ENCODE peak calls at places on chromosome 14, in six cellular contexts. One of them, this sample, is unnamed.

GRCh38 chr14:68526420-68527105 is 266.3 kb downstream of the ZFP36L1 start:
- DNase-seq in pancreas: peak
- DNase-seq in ACHN: no peak
- DNase-seq in stimulated activated naive CD4-positive, alpha-beta T cell: no peak
- DNase-seq in NCI-H1105 treated with DMSO at 0.1 percent for 48 hours: no peak
- DNase-seq in T-cell: no peak
- DNase-seq in this sample: no peak

GRCh38 chr14:21860172-21860571 is 186.6 kb upstream of the OR4E1 start:
- DNase-seq in pancreas: no peak
- DNase-seq in T-cell: no peak
- DNase-seq in stimulated activated naive CD4-positive, alpha-beta T cell: peak
- DNase-seq in NCI-H1105 treated with DMSO at 0.1 percent for 48 hours: no peak
- DNase-seq in ACHN: peak
- DNase-seq in this sample: no peak

GRCh38 chr14:79581912-79582576 is 629.3 kb downstream of the DIO2 start:
- DNase-seq in stimulated activated naive CD4-positive, alpha-beta T cell: no peak
- DNase-seq in NCI-H1105 treated with DMSO at 0.1 percent for 48 hours: no peak
- DNase-seq in ACHN: peak
- DNase-seq in T-cell: no peak
- DNase-seq in pancreas: no peak
- DNase-seq in this sample: no peak

GRCh38 chr14:103393687-103394626 is 8.7 kb downstream of the MARK3 start:
- DNase-seq in ACHN: peak
- DNase-seq in stimulated activated naive CD4-positive, alpha-beta T cell: peak
- DNase-seq in T-cell: no peak
- DNase-seq in NCI-H1105 treated with DMSO at 0.1 percent for 48 hours: no peak
- DNase-seq in pancreas: no peak
- DNase-seq in this sample: no peak

GRCh38 chr14:85471156-85471555 is 58.8 kb upstream of the FLRT2 start:
- DNase-seq in T-cell: no peak
- DNase-seq in pancreas: no peak
- DNase-seq in NCI-H1105 treated with DMSO at 0.1 percent for 48 hours: no peak
- DNase-seq in stimulated activated naive CD4-positive, alpha-beta T cell: no peak
- DNase-seq in ACHN: no peak
- DNase-seq in this sample: no peak

GRCh38 chr14:93304771-93305170 is 28.1 kb downstream of the BTBD7 start:
- DNase-seq in ACHN: peak
- DNase-seq in stimulated activated naive CD4-positive, alpha-beta T cell: no peak
- DNase-seq in NCI-H1105 treated with DMSO at 0.1 percent for 48 hours: no peak
- DNase-seq in T-cell: no peak
- DNase-seq in pancreas: no peak
- DNase-seq in this sample: no peak

GRCh38 chr14:96584199-96584906 is 82.2 kb downstream of the PAPOLA start:
- DNase-seq in NCI-H1105 treated with DMSO at 0.1 percent for 48 hours: no peak
- DNase-seq in pancreas: no peak
- DNase-seq in T-cell: no peak
- DNase-seq in stimulated activated naive CD4-positive, alpha-beta T cell: no peak
- DNase-seq in ACHN: peak
- DNase-seq in this sample: no peak

GRCh38 chr14:104876251-104876699 is 11.2 kb downstream of the CEP170B start:
- DNase-seq in T-cell: no peak
- DNase-seq in pancreas: peak
- DNase-seq in stimulated activated naive CD4-positive, alpha-beta T cell: peak
- DNase-seq in NCI-H1105 treated with DMSO at 0.1 percent for 48 hours: peak
- DNase-seq in ACHN: peak
- DNase-seq in this sample: no peak

GRCh38 chr14:39218171-39218769 is 15.4 kb upstream of the MIA2 start:
- DNase-seq in pancreas: no peak
- DNase-seq in NCI-H1105 treated with DMSO at 0.1 percent for 48 hours: no peak
- DNase-seq in ACHN: no peak
- DNase-seq in T-cell: no peak
- DNase-seq in stimulated activated naive CD4-positive, alpha-beta T cell: no peak
- DNase-seq in this sample: no peak

GRCh38 chr14:32417956-32418552 is 89.0 kb downstream of the AKAP6 start:
- DNase-seq in pancreas: no peak
- DNase-seq in NCI-H1105 treated with DMSO at 0.1 percent for 48 hours: peak
- DNase-seq in stimulated activated naive CD4-positive, alpha-beta T cell: no peak
- DNase-seq in ACHN: peak
- DNase-seq in T-cell: no peak
- DNase-seq in this sample: no peak

GRCh38 chr14:63964063-63964462 is 111.3 kb downstream of the SYNE2 start:
- DNase-seq in ACHN: no peak
- DNase-seq in stimulated activated naive CD4-positive, alpha-beta T cell: no peak
- DNase-seq in NCI-H1105 treated with DMSO at 0.1 percent for 48 hours: peak
- DNase-seq in T-cell: no peak
- DNase-seq in pancreas: no peak
- DNase-seq in this sample: peak

GRCh38 chr14:32134448-32135070 is 57.5 kb downstream of the ARHGAP5 start:
- DNase-seq in ACHN: no peak
- DNase-seq in stimulated activated naive CD4-positive, alpha-beta T cell: no peak
- DNase-seq in NCI-H1105 treated with DMSO at 0.1 percent for 48 hours: no peak
- DNase-seq in pancreas: no peak
- DNase-seq in T-cell: no peak
- DNase-seq in this sample: peak

GRCh38 chr14:61475316-61475715 is 153.9 kb downstream of the PRKCH start:
- DNase-seq in ACHN: peak
- DNase-seq in pancreas: no peak
- DNase-seq in T-cell: no peak
- DNase-seq in stimulated activated naive CD4-positive, alpha-beta T cell: no peak
- DNase-seq in NCI-H1105 treated with DMSO at 0.1 percent for 48 hours: peak
- DNase-seq in this sample: peak

GRCh38 chr14:61104358-61104757 is 123.3 kb downstream of the SLC38A6 start:
- DNase-seq in NCI-H1105 treated with DMSO at 0.1 percent for 48 hours: no peak
- DNase-seq in T-cell: no peak
- DNase-seq in stimulated activated naive CD4-positive, alpha-beta T cell: no peak
- DNase-seq in pancreas: no peak
- DNase-seq in ACHN: no peak
- DNase-seq in this sample: no peak

GRCh38 chr14:57364659-57365450 is 25.5 kb upstream of the NAA30 start:
- DNase-seq in ACHN: no peak
- DNase-seq in stimulated activated naive CD4-positive, alpha-beta T cell: no peak
- DNase-seq in NCI-H1105 treated with DMSO at 0.1 percent for 48 hours: no peak
- DNase-seq in pancreas: no peak
- DNase-seq in T-cell: no peak
- DNase-seq in this sample: no peak

GRCh38 chr14:96122496-96122895 is 82.1 kb upstream of the BDKRB2 start:
- DNase-seq in ACHN: no peak
- DNase-seq in stimulated activated naive CD4-positive, alpha-beta T cell: no peak
- DNase-seq in pancreas: no peak
- DNase-seq in T-cell: no peak
- DNase-seq in NCI-H1105 treated with DMSO at 0.1 percent for 48 hours: no peak
- DNase-seq in this sample: no peak

GRCh38 chr14:104436047-104436531 is 143.5 kb upstream of the C14orf180 start:
- DNase-seq in pancreas: peak
- DNase-seq in ACHN: no peak
- DNase-seq in stimulated activated naive CD4-positive, alpha-beta T cell: no peak
- DNase-seq in NCI-H1105 treated with DMSO at 0.1 percent for 48 hours: no peak
- DNase-seq in T-cell: no peak
- DNase-seq in this sample: no peak

GRCh38 chr14:103480595-103480994 is 42.0 kb downstream of the CKB start:
- DNase-seq in pancreas: no peak
- DNase-seq in stimulated activated naive CD4-positive, alpha-beta T cell: no peak
- DNase-seq in ACHN: no peak
- DNase-seq in T-cell: no peak
- DNase-seq in NCI-H1105 treated with DMSO at 0.1 percent for 48 hours: no peak
- DNase-seq in this sample: no peak

GRCh38 chr14:89422952-89423345 is 5.9 kb upstream of the FOXN3 start:
- DNase-seq in pancreas: no peak
- DNase-seq in stimulated activated naive CD4-positive, alpha-beta T cell: no peak
- DNase-seq in NCI-H1105 treated with DMSO at 0.1 percent for 48 hours: no peak
- DNase-seq in T-cell: no peak
- DNase-seq in ACHN: no peak
- DNase-seq in this sample: no peak

GRCh38 chr14:89336338-89336737 is 80.7 kb downstream of the FOXN3 start:
- DNase-seq in pancreas: no peak
- DNase-seq in T-cell: no peak
- DNase-seq in ACHN: no peak
- DNase-seq in stimulated activated naive CD4-positive, alpha-beta T cell: no peak
- DNase-seq in NCI-H1105 treated with DMSO at 0.1 percent for 48 hours: no peak
- DNase-seq in this sample: no peak

GRCh38 chr14:77315115-77315944 is 5.4 kb downstream of the POMT2 start:
- DNase-seq in T-cell: no peak
- DNase-seq in stimulated activated naive CD4-positive, alpha-beta T cell: no peak
- DNase-seq in pancreas: no peak
- DNase-seq in ACHN: no peak
- DNase-seq in NCI-H1105 treated with DMSO at 0.1 percent for 48 hours: no peak
- DNase-seq in this sample: no peak

GRCh38 chr14:67428501-67429031 is 16.6 kb upstream of the PLEK2 start:
- DNase-seq in ACHN: peak
- DNase-seq in NCI-H1105 treated with DMSO at 0.1 percent for 48 hours: no peak
- DNase-seq in stimulated activated naive CD4-positive, alpha-beta T cell: no peak
- DNase-seq in T-cell: no peak
- DNase-seq in pancreas: no peak
- DNase-seq in this sample: no peak

GRCh38 chr14:55103005-55103640 is 25.9 kb upstream of the LGALS3 start:
- DNase-seq in NCI-H1105 treated with DMSO at 0.1 percent for 48 hours: no peak
- DNase-seq in pancreas: no peak
- DNase-seq in stimulated activated naive CD4-positive, alpha-beta T cell: no peak
- DNase-seq in ACHN: peak
- DNase-seq in T-cell: no peak
- DNase-seq in this sample: peak

GRCh38 chr14:58871972-58872530 is 234.3 kb downstream of the DACT1 start:
- DNase-seq in ACHN: no peak
- DNase-seq in NCI-H1105 treated with DMSO at 0.1 percent for 48 hours: no peak
- DNase-seq in stimulated activated naive CD4-positive, alpha-beta T cell: no peak
- DNase-seq in T-cell: no peak
- DNase-seq in pancreas: no peak
- DNase-seq in this sample: peak

GRCh38 chr14:105440992-105441391 is 21.4 kb downstream of the MTA1 start:
- DNase-seq in pancreas: no peak
- DNase-seq in stimulated activated naive CD4-positive, alpha-beta T cell: no peak
- DNase-seq in T-cell: no peak
- DNase-seq in NCI-H1105 treated with DMSO at 0.1 percent for 48 hours: no peak
- DNase-seq in ACHN: no peak
- DNase-seq in this sample: no peak